ENCODE peak calls at places on chromosomes 3 and 15, in ten cellular contexts. A is hepatic stellate cell; R is body of pancreas; F is astrocyte of the hippocampus; O is activated CD8-positive, alpha-beta memory T cell treated with anti-CD3 and anti-CD28 coated beads, Interleukin-2, amount 10 ng/mL, durations not matched to agents 7 days and 5 days; B is HTR-8/SVneo; C is GM23338; T is effector memory CD8-positive, alpha-beta T cell; D is HFF-Myc; Y is GM12865. W is an unnamed sample.

GRCh38 chr15:54026891-54027290 is 48.6 kb downstream of the UNC13C start:
- DNase-seq in A (no peak), R (no peak), F (no peak), O (no peak), B (no peak), C (no peak), T (no peak), D (no peak), Y (no peak), W (no peak)

GRCh38 chr15:61653110-61653509 is 407.1 kb downstream of the VPS13C start:
- DNase-seq in A (no peak), R (peak; percentile 5), F (no peak), O (no peak), B (no peak), C (peak; percentile 18), T (no peak), D (no peak), Y (no peak), W (no peak)

GRCh38 chr15:101078669-101079323 is 159.6 kb downstream of the LRRK1 start:
- DNase-seq in A (no peak), R (no peak), F (no peak), O (no peak), B (no peak), C (no peak), T (no peak), D (no peak), Y (no peak), W (no peak)

GRCh38 chr15:48644827-48645557 is 517 bp downstream of the FBN1 start:
- DNase-seq in A (peak; percentile 58), R (no peak), F (peak; percentile 85), O (no peak), B (no peak), C (peak; percentile 73), T (no peak), D (no peak), Y (peak; percentile 70), W (peak; percentile 24)

GRCh38 chr15:41256577-41257038 is 25.5 kb downstream of the CHP1 start:
- DNase-seq in A (no peak), R (peak; percentile 63), F (peak; percentile 45), O (no peak), B (no peak), C (no peak), T (no peak), D (no peak), Y (no peak), W (no peak)

GRCh38 chr3:32401541-32402052 is 9.9 kb downstream of the CMTM7 start:
- DNase-seq in A (peak; percentile 75), R (peak; percentile 77), F (peak; percentile 94), O (peak; percentile 81), B (peak; percentile 55), C (peak; percentile 88), T (peak; percentile 40), D (no peak), Y (peak; percentile 55), W (no peak)

GRCh38 chr3:11482024-11482423 is 161.7 kb downstream of the VGLL4 start:
- DNase-seq in A (no peak), R (peak; percentile 33), F (no peak), O (no peak), B (no peak), C (no peak), T (no peak), D (no peak), Y (no peak), W (no peak)

GRCh38 chr15:67618312-67618711 is 75.8 kb downstream of the MAP2K5 start:
- DNase-seq in A (no peak), R (no peak), F (no peak), O (no peak), B (no peak), C (no peak), T (no peak), D (no peak), Y (no peak), W (no peak)

GRCh38 chr15:92158426-92158825 is 235.3 kb upstream of the ST8SIA2 start:
- DNase-seq in A (no peak), R (peak; percentile 8), F (peak; percentile 53), O (peak; percentile 66), B (no peak), C (peak; percentile 57), T (no peak), D (no peak), Y (peak; percentile 46), W (no peak)

GRCh38 chr3:40317061-40317676 is 7.7 kb downstream of the EIF1B start:
- DNase-seq in A (peak; percentile 28), R (peak; percentile 69), F (peak; percentile 74), O (peak; percentile 62), B (peak; percentile 37), C (peak; percentile 91), T (peak; percentile 50), D (no peak), Y (peak; percentile 77), W (no peak)

GRCh38 chr3:69094467-69095205 is 9.9 kb downstream of the ARL6IP5 start:
- DNase-seq in A (peak; percentile 22), R (peak; percentile 30), F (peak; percentile 81), O (no peak), B (no peak), C (no peak), T (no peak), D (no peak), Y (peak; percentile 28), W (no peak)

GRCh38 chr3:119899178-119899511 is 117.2 kb downstream of the NR1I2 start:
- DNase-seq in A (no peak), R (no peak), F (no peak), O (no peak), B (no peak), C (no peak), T (no peak), D (no peak), Y (no peak), W (no peak)

GRCh38 chr15:28017423-28017924 is 81.6 kb downstream of the OCA2 start:
- DNase-seq in A (no peak), R (no peak), F (no peak), O (no peak), B (no peak), C (peak; percentile 38), T (no peak), D (no peak), Y (peak; percentile 9), W (no peak)

GRCh38 chr15:80727596-80727995 is 32.5 kb downstream of the ABHD17C start:
- DNase-seq in A (no peak), R (no peak), F (no peak), O (no peak), B (no peak), C (no peak), T (no peak), D (no peak), Y (no peak), W (no peak)

GRCh38 chr3:131216801-131217200 is 164.8 kb upstream of the NUDT16 start:
- DNase-seq in A (peak; percentile 21), R (peak; percentile 7), F (peak; percentile 90), O (no peak), B (peak; percentile 25), C (peak; percentile 21), T (no peak), D (peak; percentile 14), Y (no peak), W (no peak)

GRCh38 chr3:98817546-98817945 is 54.4 kb downstream of the ST3GAL6 start:
- DNase-seq in A (peak; percentile 21), R (no peak), F (peak; percentile 68), O (no peak), B (peak; percentile 53), C (peak; percentile 76), T (no peak), D (peak; percentile 35), Y (peak; percentile 64), W (no peak)

GRCh38 chr3:40800343-40800742 is 275.6 kb downstream of the ZNF621 start:
- DNase-seq in A (no peak), R (peak; percentile 57), F (peak; percentile 93), O (no peak), B (peak; percentile 40), C (peak; percentile 21), T (no peak), D (peak; percentile 56), Y (peak; percentile 55), W (no peak)

GRCh38 chr3:137820366-137820765 is 56.3 kb downstream of the SOX14 start:
- DNase-seq in A (no peak), R (no peak), F (no peak), O (no peak), B (no peak), C (no peak), T (no peak), D (no peak), Y (no peak), W (no peak)

GRCh38 chr15:74725241-74725774 is at the start of gene CYP1A1:
- DNase-seq in A (no peak), R (peak; percentile 64), F (peak; percentile 34), O (peak; percentile 51), B (peak; percentile 47), C (peak; percentile 68), T (peak; percentile 18), D (no peak), Y (peak; percentile 7), W (no peak)

GRCh38 chr3:40546811-40547210 is 22.1 kb downstream of the ZNF621 start:
- DNase-seq in A (peak; percentile 19), R (no peak), F (peak; percentile 52), O (no peak), B (peak; percentile 7), C (no peak), T (no peak), D (peak; percentile 47), Y (no peak), W (no peak)

GRCh38 chr3:143157957-143158548 is 38.5 kb downstream of the CHST2 start:
- DNase-seq in A (no peak), R (no peak), F (peak; percentile 61), O (no peak), B (no peak), C (no peak), T (no peak), D (no peak), Y (peak; percentile 69), W (no peak)

GRCh38 chr15:40190591-40190990 is 29.7 kb downstream of the BUB1B start:
- DNase-seq in A (peak; percentile 11), R (no peak), F (peak; percentile 16), O (no peak), B (peak; percentile 11), C (no peak), T (no peak), D (no peak), Y (no peak), W (no peak)

GRCh38 chr3:127369356-127369935 is 81.6 kb upstream of the PRR20G start:
- DNase-seq in A (no peak), R (no peak), F (no peak), O (no peak), B (no peak), C (no peak), T (no peak), D (no peak), Y (no peak), W (no peak)

GRCh38 chr3:124272611-124273151 is 280.8 kb upstream of the ROPN1 start:
- DNase-seq in A (peak; percentile 15), R (peak; percentile 33), F (peak; percentile 84), O (no peak), B (no peak), C (no peak), T (no peak), D (no peak), Y (no peak), W (no peak)

GRCh38 chr15:66072616-66073361 is 180.8 kb downstream of the MEGF11 start:
- DNase-seq in A (peak; percentile 25), R (peak; percentile 45), F (peak; percentile 66), O (no peak), B (peak; percentile 62), C (no peak), T (no peak), D (no peak), Y (peak; percentile 49), W (no peak)

GRCh38 chr3:15601399-15602145 is at the start of the genes BTD and HACL1:
- DNase-seq in A (peak; percentile 92), R (peak; percentile 99), F (peak; percentile 99), O (peak; percentile 99), B (peak; percentile 94), C (peak; percentile 100), T (peak; percentile 99), D (peak; percentile 98), Y (peak; percentile 100), W (peak; percentile 50)

GRCh38 chr15:82850242-82850591 is 40.8 kb downstream of the WHAMM start:
- DNase-seq in A (peak; percentile 40), R (peak; percentile 57), F (peak; percentile 56), O (no peak), B (no peak), C (peak; percentile 21), T (no peak), D (no peak), Y (no peak), W (no peak)

GRCh38 chr3:150385296-150386242 is 22.5 kb upstream of the TSC22D2 start:
- DNase-seq in A (no peak), R (no peak), F (no peak), O (no peak), B (no peak), C (no peak), T (no peak), D (no peak), Y (peak; percentile 86), W (no peak)